ENCODE peak calls at places on chromosomes 7 and 10, in four cellular contexts. U is K562, S is HepG2, J is GM12878. W is an unnamed sample.

GRCh38 chr10:48587101-48587500 is 17.8 kb downstream of the ARHGAP22 start:
- DNase-seq in J (no peak), U (no peak), S (no peak), W (no peak)

GRCh38 chr7:155258233-155258575 is 39.5 kb upstream of the INSIG1 start:
- DNase-seq in J (no peak), S (no peak), U (no peak), W (no peak)

GRCh38 chr7:101121996-101122932 is 4.6 kb upstream of the SERPINE1 start:
- DNase-seq in U (peak; percentile 47), J (no peak), S (peak; percentile 93), W (no peak)

GRCh38 chr10:131135716-131136115 is 175.8 kb downstream of the TCERG1L start:
- DNase-seq in J (no peak), U (no peak), S (no peak), W (no peak)

GRCh38 chr7:106791526-106791925 is 73.6 kb upstream of the PIK3CG start:
- DNase-seq in S (no peak), J (no peak), U (no peak), W (no peak)

GRCh38 chr10:14126697-14127440 is 203.9 kb downstream of the FRMD4A start:
- DNase-seq in U (no peak), J (no peak), S (no peak), W (no peak)

GRCh38 chr10:70830185-70830584 is 14.4 kb downstream of the SGPL1 start:
- DNase-seq in S (no peak), U (no peak), J (no peak), W (no peak)

GRCh38 chr10:128180843-128181242 is 54.6 kb upstream of the MKI67 start:
- DNase-seq in S (no peak), U (no peak), J (no peak), W (no peak)

GRCh38 chr10:18094793-18095192 is 45.4 kb upstream of the CACNB2 start:
- DNase-seq in J (no peak), U (no peak), S (no peak), W (no peak)

GRCh38 chr10:51103818-51104217 is 29.5 kb downstream of the PRKG1 start:
- DNase-seq in S (no peak), J (no peak), U (no peak), W (no peak)

GRCh38 chr10:118565301-118566075 is 30.0 kb downstream of the PRLHR start:
- DNase-seq in U (no peak), J (no peak), S (no peak), W (no peak)

GRCh38 chr10:132636358-132636757 is 98.8 kb downstream of the INPP5A start:
- DNase-seq in U (no peak), J (no peak), S (no peak), W (no peak)

GRCh38 chr10:72336259-72337038 is 18.3 kb downstream of the DNAJB12 start:
- DNase-seq in U (no peak), S (no peak), J (no peak), W (no peak)

GRCh38 chr10:66822801-66823200 is 103.0 kb upstream of the LRRTM3 start:
- DNase-seq in U (no peak), J (no peak), S (no peak), W (no peak)

GRCh38 chr10:119370046-119370770 is 162.8 kb downstream of the GRK5 start:
- DNase-seq in U (no peak), S (no peak), J (no peak), W (no peak)

GRCh38 chr7:55237156-55237721 is 127.9 kb upstream of the LANCL2 start:
- DNase-seq in S (no peak), U (no peak), J (no peak), W (no peak)

GRCh38 chr7:8620169-8620568 is 186.8 kb downstream of the NXPH1 start:
- DNase-seq in J (no peak), S (no peak), U (no peak), W (no peak)

GRCh38 chr7:123624527-123625183 is 23.0 kb downstream of the ASB15 start:
- DNase-seq in J (peak; percentile 25), S (peak; percentile 47), U (peak; percentile 93), W (peak; percentile 55)

DNA sequence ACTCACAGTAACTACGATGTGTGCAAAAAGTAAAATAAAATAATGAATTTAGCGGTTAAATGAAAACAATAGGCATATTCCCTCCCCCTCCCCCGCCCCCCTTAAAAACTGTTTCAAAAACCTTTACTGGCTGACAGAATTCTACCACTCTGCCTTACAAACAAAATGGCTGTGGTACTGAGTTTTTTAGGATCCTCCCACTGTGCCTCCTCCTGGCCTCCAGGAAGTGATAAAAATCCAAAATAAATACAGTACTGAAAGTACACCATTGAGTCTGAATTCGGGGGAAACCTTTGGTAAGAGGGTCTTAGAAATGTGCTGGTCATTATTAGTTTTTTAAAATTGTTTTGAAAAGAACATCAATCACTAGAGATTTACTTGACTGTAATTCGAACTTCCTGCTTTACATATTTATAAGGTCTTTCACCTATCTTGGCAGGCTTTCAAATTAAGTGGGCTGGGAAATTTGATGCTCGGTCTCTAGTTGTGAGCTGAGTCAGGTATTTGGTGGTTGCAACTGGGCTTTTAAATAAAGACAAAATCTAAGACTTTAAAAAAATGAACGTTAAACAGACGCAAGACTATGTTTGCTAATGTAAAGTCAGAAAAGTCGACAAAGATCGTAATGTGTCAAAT is 32.5 kb upstream of the EPC1 start:
- DNase-seq in U (peak; percentile 83), J (no peak), S (peak; percentile 43), W (peak; percentile 17)
- TF ChIP-seq SP1 in U (no peak), J (no peak), S (no peak), W (no peak)

DNA sequence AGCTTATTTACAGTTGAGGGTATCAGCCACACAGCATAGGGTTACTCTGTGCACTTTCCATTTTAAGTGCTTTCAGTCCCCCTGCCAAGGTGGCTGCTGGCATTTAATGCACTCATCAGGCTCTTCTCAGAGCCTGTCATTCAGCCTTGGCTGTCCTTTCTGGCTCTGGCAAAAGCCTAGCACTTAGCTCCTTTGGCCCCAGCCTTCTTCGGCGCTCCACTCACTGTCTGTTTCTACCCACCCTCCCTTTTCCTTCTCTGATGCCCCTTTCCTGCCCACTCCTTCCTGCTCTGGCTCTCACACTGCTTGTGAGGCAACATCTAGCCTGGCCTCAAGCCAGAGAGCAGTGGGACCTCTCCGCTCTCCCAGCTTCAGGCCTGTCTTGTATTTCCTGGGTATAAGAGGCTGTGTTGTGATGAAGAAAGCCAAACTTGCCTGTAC is 60.2 kb downstream of the WIPF3 start:
- DNase-seq in U (no peak), J (no peak), S (no peak), W (no peak)
- TF ChIP-seq FOXK2 in U (no peak), J (no peak), S (no peak), W (no peak)

GRCh38 chr10:127162841-127163240 is 33.5 kb downstream of the INSYN2A start:
- DNase-seq in U (no peak), J (no peak), S (no peak), W (no peak)

GRCh38 chr10:127159648-127160245 is 36.6 kb downstream of the INSYN2A start:
- DNase-seq in U (no peak), S (no peak), J (no peak), W (no peak)

GRCh38 chr10:127163632-127164031 is 32.8 kb downstream of the INSYN2A start:
- DNase-seq in U (no peak), J (no peak), S (no peak), W (no peak)

GRCh38 chr10:127158663-127159062 is 37.7 kb downstream of the INSYN2A start:
- DNase-seq in U (no peak), J (no peak), S (no peak), W (no peak)

GRCh38 chr10:127161482-127161881 is 34.9 kb downstream of the INSYN2A start:
- DNase-seq in J (no peak), U (no peak), S (no peak), W (no peak)
- TF ChIP-seq SP1 in J (no peak), U (no peak), S (no peak), W (no peak)

GRCh38 chr10:56082169-56082568 is 278.9 kb downstream of the ZWINT start:
- DNase-seq in U (no peak), S (no peak), J (no peak), W (no peak)
- TF ChIP-seq FOXK2 in U (no peak), S (no peak), J (no peak), W (no peak)

GRCh38 chr7:129122086-129122750 is 22.3 kb upstream of the TSPAN33 start:
- DNase-seq in J (peak; percentile 84), S (no peak), U (no peak), W (no peak)

GRCh38 chr7:129118976-129119375 is 25.5 kb upstream of the TSPAN33 start:
- DNase-seq in U (no peak), S (no peak), J (no peak), W (no peak)

GRCh38 chr7:129123517-129123872 is 21.0 kb upstream of the TSPAN33 start:
- DNase-seq in J (no peak), S (no peak), U (no peak), W (no peak)

GRCh38 chr7:129126314-129126713 is 18.2 kb upstream of the TSPAN33 start:
- DNase-seq in S (no peak), J (no peak), U (no peak), W (no peak)

GRCh38 chr7:129122751-129123516 is 21.6 kb upstream of the TSPAN33 start:
- DNase-seq in U (no peak), J (peak; percentile 95), S (no peak), W (no peak)
- TF ChIP-seq SP1 in U (no peak), J (peak; percentile 79), S (no peak), W (no peak)

DNA sequence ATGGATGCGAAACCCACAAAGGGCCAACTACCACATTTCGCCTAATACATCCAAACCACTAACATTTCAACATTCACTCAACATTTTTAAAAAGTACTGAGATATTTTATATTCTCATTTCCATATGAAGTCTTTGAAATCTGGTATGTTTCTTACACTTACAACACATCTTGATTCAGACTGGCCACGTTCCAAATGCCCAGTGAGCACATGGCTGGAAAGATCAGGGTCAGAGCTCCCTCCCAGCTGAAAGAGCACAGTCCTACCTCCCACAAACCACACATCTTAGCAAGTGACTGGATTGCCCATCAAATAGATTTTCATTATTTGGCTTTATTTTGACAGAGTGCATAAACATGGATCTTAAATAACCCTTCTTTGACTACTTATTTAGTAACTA is 18.9 kb downstream of the NCAPG2 start:
- DNase-seq in U (no peak), J (no peak), S (no peak), W (no peak)
- TF ChIP-seq FOXK2 in U (no peak), J (no peak), S (no peak), W (no peak)

DNA sequence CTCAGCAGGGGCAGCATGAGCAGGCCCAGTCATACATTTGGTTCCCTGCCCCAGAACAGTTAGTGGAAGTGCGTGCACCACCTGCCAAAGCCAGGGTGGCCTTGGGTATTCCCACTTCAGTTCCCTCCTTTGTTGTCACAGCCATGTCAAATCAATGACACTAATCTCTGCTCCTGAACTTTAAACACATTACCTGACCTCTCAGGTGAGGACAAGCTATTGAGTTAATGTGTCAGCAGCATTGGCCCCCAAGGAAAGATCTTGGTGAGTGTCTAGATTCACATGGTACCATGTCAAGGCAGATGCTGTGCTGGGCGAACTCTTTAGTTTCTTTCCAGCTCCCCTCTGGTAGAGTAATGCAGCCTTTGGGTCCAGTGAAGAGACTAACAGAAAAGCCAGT is 2.1 kb downstream of the CYP3A5 start:
- DNase-seq in U (no peak), S (peak; percentile 66), J (no peak), W (no peak)
- TF ChIP-seq SP1 in U (no peak), S (no peak), J (no peak), W (no peak)